ENCODE peak calls at places on chromosomes 7 and 10, in eight cellular contexts. G, X, N, U, S, K, C and W are unnamed samples.

GRCh38 chr10:127550861-127551260 is 1.8 kb downstream of the NPS start:
- DNase-seq in G (no peak), X (no peak), N (no peak), U (peak), S (no peak), K (no peak), C (no peak), W (no peak)

GRCh38 chr10:125802131-125802530 is 20.9 kb downstream of the UROS start:
- DNase-seq in G (no peak), X (no peak), N (no peak), U (no peak), S (no peak), K (no peak), C (no peak), W (no peak)

GRCh38 chr10:21693418-21693817 is 159.4 kb downstream of the MLLT10 start:
- DNase-seq in G (no peak), X (no peak), N (no peak), U (no peak), S (no peak), K (no peak), C (no peak), W (no peak)

GRCh38 chr7:64559206-64559605 is 3.7 kb downstream of the ZNF680 start:
- DNase-seq in G (no peak), X (no peak), N (no peak), U (no peak), S (no peak), K (no peak), C (no peak), W (no peak)

GRCh38 chr10:48459270-48460147 is 145.4 kb downstream of the ARHGAP22 start:
- DNase-seq in G (no peak), X (no peak), N (peak), U (no peak), S (no peak), K (no peak), C (no peak), W (peak)

GRCh38 chr7:149071641-149072437 is 18.7 kb downstream of the ZNF786 start:
- DNase-seq in G (no peak), X (peak), N (no peak), U (no peak), S (peak), K (no peak), C (no peak), W (no peak)

GRCh38 chr10:128922172-128922571 is 544.9 kb upstream of the MGMT start:
- DNase-seq in G (no peak), X (no peak), N (no peak), U (no peak), S (no peak), K (no peak), C (no peak), W (peak)

GRCh38 chr7:117375380-117375779 is 51.9 kb downstream of the ASZ1 start:
- DNase-seq in G (no peak), X (no peak), N (no peak), U (no peak), S (no peak), K (no peak), C (no peak), W (no peak)

GRCh38 chr7:14690486-14690885 is 212.1 kb downstream of the DGKB start:
- DNase-seq in G (no peak), X (no peak), N (no peak), U (no peak), S (no peak), K (no peak), C (no peak), W (no peak)

GRCh38 chr10:124697837-124698559 is 46.2 kb downstream of the FAM53B start:
- DNase-seq in G (no peak), X (no peak), N (peak), U (no peak), S (no peak), K (no peak), C (no peak), W (no peak)

GRCh38 chr7:44994877-44995554 is 5.0 kb upstream of the CCM2 start:
- DNase-seq in G (no peak), X (no peak), N (no peak), U (no peak), S (no peak), K (no peak), C (no peak), W (no peak)

GRCh38 chr7:147937428-147937827 is 653.1 kb upstream of the C7orf33 start:
- DNase-seq in G (no peak), X (no peak), N (no peak), U (peak), S (no peak), K (no peak), C (no peak), W (no peak)

GRCh38 chr7:68688416-68689086 is 909.7 kb upstream of the AUTS2 start:
- DNase-seq in G (no peak), X (no peak), N (no peak), U (no peak), S (no peak), K (no peak), C (no peak), W (no peak)

GRCh38 chr7:148242271-148242801 is 348.2 kb upstream of the C7orf33 start:
- DNase-seq in G (no peak), X (no peak), N (no peak), U (peak), S (peak), K (peak), C (no peak), W (peak)

GRCh38 chr7:13628231-13629001 is 361.1 kb downstream of the ETV1 start:
- DNase-seq in G (no peak), X (no peak), N (no peak), U (peak), S (no peak), K (no peak), C (no peak), W (no peak)

GRCh38 chr7:36390199-36391090 is 783 bp downstream of the ANLN start:
- DNase-seq in G (no peak), X (no peak), N (peak), U (peak), S (peak), K (peak), C (peak), W (peak)

GRCh38 chr7:116689787-116690186 is 17.8 kb downstream of the MET start:
- DNase-seq in G (no peak), X (no peak), N (no peak), U (peak), S (no peak), K (no peak), C (no peak), W (no peak)